ENCODE peak calls at places on chromosomes 4 and X, in ten cellular contexts. One of them, this sample, is unnamed.

GRCh38 chrX:10755477-10756334 is 135.3 kb upstream of the MID1 start:
- DNase-seq in mammary epithelial cell: no peak
- DNase-seq in stimulated activated CD8-positive, alpha-beta memory T cell treated with anti-CD3 and anti-CD28 coated beads, Interleukin-4, amount 100 ng/mL, for 24 hours: no peak
- DNase-seq in left cardiac atrium: no peak
- DNase-seq in brain microvascular endothelial cell: peak; percentile 68
- DNase-seq in AG09319: no peak
- DNase-seq in ELR: peak; percentile 72
- DNase-seq in fibroblast of the aortic adventitia: peak; percentile 86
- DNase-seq in SIG-M5: no peak
- DNase-seq in omental fat pad: no peak
- DNase-seq in this sample: peak; percentile 86

GRCh38 chr4:8906991-8907595 is 35.5 kb upstream of the HMX1 start:
- DNase-seq in SIG-M5: no peak
- DNase-seq in ELR: no peak
- DNase-seq in stimulated activated CD8-positive, alpha-beta memory T cell treated with anti-CD3 and anti-CD28 coated beads, Interleukin-4, amount 100 ng/mL, for 24 hours: no peak
- DNase-seq in AG09319: no peak
- DNase-seq in mammary epithelial cell: no peak
- DNase-seq in left cardiac atrium: no peak
- DNase-seq in brain microvascular endothelial cell: no peak
- DNase-seq in omental fat pad: no peak
- DNase-seq in fibroblast of the aortic adventitia: no peak
- DNase-seq in this sample: no peak

GRCh38 chr4:1116837-1117236 is 3.5 kb upstream of the RNF212 start:
- DNase-seq in AG09319: no peak
- DNase-seq in fibroblast of the aortic adventitia: peak; percentile 17
- DNase-seq in omental fat pad: no peak
- DNase-seq in SIG-M5: no peak
- DNase-seq in left cardiac atrium: no peak
- DNase-seq in stimulated activated CD8-positive, alpha-beta memory T cell treated with anti-CD3 and anti-CD28 coated beads, Interleukin-4, amount 100 ng/mL, for 24 hours: no peak
- DNase-seq in brain microvascular endothelial cell: no peak
- DNase-seq in mammary epithelial cell: no peak
- DNase-seq in ELR: no peak
- DNase-seq in this sample: peak; percentile 24

GRCh38 chrX:117768861-117769604 is 347.6 kb downstream of the KLHL13 start:
- DNase-seq in stimulated activated CD8-positive, alpha-beta memory T cell treated with anti-CD3 and anti-CD28 coated beads, Interleukin-4, amount 100 ng/mL, for 24 hours: no peak
- DNase-seq in mammary epithelial cell: no peak
- DNase-seq in omental fat pad: no peak
- DNase-seq in left cardiac atrium: no peak
- DNase-seq in SIG-M5: no peak
- DNase-seq in brain microvascular endothelial cell: no peak
- DNase-seq in fibroblast of the aortic adventitia: no peak
- DNase-seq in AG09319: no peak
- DNase-seq in ELR: no peak
- DNase-seq in this sample: no peak

GRCh38 chr4:19614171-19614570 is 637.5 kb upstream of the SLIT2 start:
- DNase-seq in left cardiac atrium: no peak
- DNase-seq in brain microvascular endothelial cell: no peak
- DNase-seq in stimulated activated CD8-positive, alpha-beta memory T cell treated with anti-CD3 and anti-CD28 coated beads, Interleukin-4, amount 100 ng/mL, for 24 hours: no peak
- DNase-seq in mammary epithelial cell: peak; percentile 32
- DNase-seq in SIG-M5: no peak
- DNase-seq in fibroblast of the aortic adventitia: peak; percentile 51
- DNase-seq in ELR: no peak
- DNase-seq in omental fat pad: no peak
- DNase-seq in AG09319: no peak
- DNase-seq in this sample: no peak

GRCh38 chr4:146643812-146644401 is 5.2 kb downstream of the POU4F2 start:
- DNase-seq in left cardiac atrium: no peak
- DNase-seq in omental fat pad: no peak
- DNase-seq in fibroblast of the aortic adventitia: peak; percentile 40
- DNase-seq in mammary epithelial cell: peak; percentile 15
- DNase-seq in SIG-M5: no peak
- DNase-seq in brain microvascular endothelial cell: no peak
- DNase-seq in ELR: peak; percentile 46
- DNase-seq in AG09319: no peak
- DNase-seq in stimulated activated CD8-positive, alpha-beta memory T cell treated with anti-CD3 and anti-CD28 coated beads, Interleukin-4, amount 100 ng/mL, for 24 hours: no peak
- DNase-seq in this sample: no peak

GRCh38 chr4:88196523-88197185 is 38.2 kb upstream of the ABCG2 start:
- DNase-seq in AG09319: no peak
- DNase-seq in SIG-M5: no peak
- DNase-seq in mammary epithelial cell: no peak
- DNase-seq in brain microvascular endothelial cell: no peak
- DNase-seq in omental fat pad: no peak
- DNase-seq in left cardiac atrium: no peak
- DNase-seq in fibroblast of the aortic adventitia: no peak
- DNase-seq in stimulated activated CD8-positive, alpha-beta memory T cell treated with anti-CD3 and anti-CD28 coated beads, Interleukin-4, amount 100 ng/mL, for 24 hours: no peak
- DNase-seq in ELR: no peak
- DNase-seq in this sample: no peak

GRCh38 chrX:574355-574754 is 56.2 kb upstream of the SHOX start:
- DNase-seq in mammary epithelial cell: no peak
- DNase-seq in omental fat pad: no peak
- DNase-seq in AG09319: no peak
- DNase-seq in stimulated activated CD8-positive, alpha-beta memory T cell treated with anti-CD3 and anti-CD28 coated beads, Interleukin-4, amount 100 ng/mL, for 24 hours: no peak
- DNase-seq in fibroblast of the aortic adventitia: no peak
- DNase-seq in ELR: no peak
- DNase-seq in left cardiac atrium: no peak
- DNase-seq in SIG-M5: no peak
- DNase-seq in brain microvascular endothelial cell: no peak
- DNase-seq in this sample: no peak

GRCh38 chr4:66266035-66266434 is 595.7 kb upstream of the EPHA5 start:
- DNase-seq in brain microvascular endothelial cell: no peak
- DNase-seq in left cardiac atrium: peak; percentile 8
- DNase-seq in omental fat pad: no peak
- DNase-seq in ELR: no peak
- DNase-seq in stimulated activated CD8-positive, alpha-beta memory T cell treated with anti-CD3 and anti-CD28 coated beads, Interleukin-4, amount 100 ng/mL, for 24 hours: no peak
- DNase-seq in fibroblast of the aortic adventitia: no peak
- DNase-seq in mammary epithelial cell: no peak
- DNase-seq in AG09319: no peak
- DNase-seq in SIG-M5: no peak
- DNase-seq in this sample: no peak

GRCh38 chr4:7817877-7818675 is 121.6 kb downstream of the AFAP1 start:
- DNase-seq in SIG-M5: no peak
- DNase-seq in mammary epithelial cell: no peak
- DNase-seq in left cardiac atrium: peak; percentile 60
- DNase-seq in ELR: no peak
- DNase-seq in fibroblast of the aortic adventitia: peak; percentile 63
- DNase-seq in stimulated activated CD8-positive, alpha-beta memory T cell treated with anti-CD3 and anti-CD28 coated beads, Interleukin-4, amount 100 ng/mL, for 24 hours: no peak
- DNase-seq in brain microvascular endothelial cell: peak; percentile 51
- DNase-seq in AG09319: no peak
- DNase-seq in omental fat pad: no peak
- DNase-seq in this sample: no peak

GRCh38 chrX:81121513-81122363 is 80.0 kb downstream of the HMGN5 start:
- DNase-seq in mammary epithelial cell: peak; percentile 89
- DNase-seq in AG09319: peak; percentile 64
- DNase-seq in SIG-M5: peak; percentile 71
- DNase-seq in stimulated activated CD8-positive, alpha-beta memory T cell treated with anti-CD3 and anti-CD28 coated beads, Interleukin-4, amount 100 ng/mL, for 24 hours: peak; percentile 74
- DNase-seq in fibroblast of the aortic adventitia: peak; percentile 93
- DNase-seq in brain microvascular endothelial cell: peak; percentile 95
- DNase-seq in left cardiac atrium: peak; percentile 88
- DNase-seq in ELR: peak; percentile 90
- DNase-seq in omental fat pad: peak; percentile 72
- DNase-seq in this sample: peak; percentile 1

GRCh38 chr4:8323947-8324555 is 54.5 kb downstream of the HTRA3 start:
- DNase-seq in stimulated activated CD8-positive, alpha-beta memory T cell treated with anti-CD3 and anti-CD28 coated beads, Interleukin-4, amount 100 ng/mL, for 24 hours: no peak
- DNase-seq in brain microvascular endothelial cell: no peak
- DNase-seq in ELR: no peak
- DNase-seq in AG09319: no peak
- DNase-seq in mammary epithelial cell: peak; percentile 72
- DNase-seq in SIG-M5: no peak
- DNase-seq in left cardiac atrium: no peak
- DNase-seq in fibroblast of the aortic adventitia: no peak
- DNase-seq in omental fat pad: no peak
- DNase-seq in this sample: no peak

GRCh38 chr4:112031712-112032328 is 113.4 kb upstream of the FAM241A start:
- DNase-seq in AG09319: peak; percentile 22
- DNase-seq in brain microvascular endothelial cell: peak; percentile 32
- DNase-seq in omental fat pad: no peak
- DNase-seq in mammary epithelial cell: peak; percentile 31
- DNase-seq in SIG-M5: no peak
- DNase-seq in left cardiac atrium: no peak
- DNase-seq in stimulated activated CD8-positive, alpha-beta memory T cell treated with anti-CD3 and anti-CD28 coated beads, Interleukin-4, amount 100 ng/mL, for 24 hours: no peak
- DNase-seq in fibroblast of the aortic adventitia: peak; percentile 79
- DNase-seq in ELR: peak; percentile 77
- DNase-seq in this sample: peak; percentile 8

GRCh38 chr4:73777612-73778011 is 37.2 kb downstream of the CXCL8 start:
- DNase-seq in omental fat pad: no peak
- DNase-seq in fibroblast of the aortic adventitia: peak; percentile 25
- DNase-seq in stimulated activated CD8-positive, alpha-beta memory T cell treated with anti-CD3 and anti-CD28 coated beads, Interleukin-4, amount 100 ng/mL, for 24 hours: no peak
- DNase-seq in brain microvascular endothelial cell: peak; percentile 24
- DNase-seq in AG09319: no peak
- DNase-seq in left cardiac atrium: no peak
- DNase-seq in SIG-M5: no peak
- DNase-seq in ELR: peak; percentile 53
- DNase-seq in mammary epithelial cell: peak; percentile 14
- DNase-seq in this sample: peak; percentile 11

GRCh38 chr4:25013756-25014737 is 16.7 kb downstream of the LGI2 start:
- DNase-seq in fibroblast of the aortic adventitia: no peak
- DNase-seq in omental fat pad: no peak
- DNase-seq in mammary epithelial cell: no peak
- DNase-seq in ELR: no peak
- DNase-seq in AG09319: no peak
- DNase-seq in left cardiac atrium: no peak
- DNase-seq in SIG-M5: no peak
- DNase-seq in brain microvascular endothelial cell: no peak
- DNase-seq in stimulated activated CD8-positive, alpha-beta memory T cell treated with anti-CD3 and anti-CD28 coated beads, Interleukin-4, amount 100 ng/mL, for 24 hours: no peak
- DNase-seq in this sample: no peak

GRCh38 chr4:53997901-53998300 is 66.5 kb downstream of the CHIC2 start:
- DNase-seq in AG09319: no peak
- DNase-seq in SIG-M5: no peak
- DNase-seq in fibroblast of the aortic adventitia: peak; percentile 43
- DNase-seq in stimulated activated CD8-positive, alpha-beta memory T cell treated with anti-CD3 and anti-CD28 coated beads, Interleukin-4, amount 100 ng/mL, for 24 hours: no peak
- DNase-seq in mammary epithelial cell: no peak
- DNase-seq in ELR: no peak
- DNase-seq in omental fat pad: no peak
- DNase-seq in left cardiac atrium: no peak
- DNase-seq in brain microvascular endothelial cell: no peak
- DNase-seq in this sample: no peak

GRCh38 chr4:5033266-5033945 is 14.1 kb upstream of the CYTL1 start:
- DNase-seq in left cardiac atrium: peak; percentile 58
- DNase-seq in fibroblast of the aortic adventitia: peak; percentile 57
- DNase-seq in omental fat pad: no peak
- DNase-seq in brain microvascular endothelial cell: no peak
- DNase-seq in ELR: peak; percentile 10
- DNase-seq in mammary epithelial cell: no peak
- DNase-seq in stimulated activated CD8-positive, alpha-beta memory T cell treated with anti-CD3 and anti-CD28 coated beads, Interleukin-4, amount 100 ng/mL, for 24 hours: no peak
- DNase-seq in SIG-M5: no peak
- DNase-seq in AG09319: no peak
- DNase-seq in this sample: no peak

GRCh38 chr4:107794001-107794400 is 30.7 kb upstream of the SGMS2 start:
- DNase-seq in AG09319: no peak
- DNase-seq in stimulated activated CD8-positive, alpha-beta memory T cell treated with anti-CD3 and anti-CD28 coated beads, Interleukin-4, amount 100 ng/mL, for 24 hours: no peak
- DNase-seq in fibroblast of the aortic adventitia: no peak
- DNase-seq in SIG-M5: no peak
- DNase-seq in left cardiac atrium: no peak
- DNase-seq in ELR: no peak
- DNase-seq in brain microvascular endothelial cell: no peak
- DNase-seq in mammary epithelial cell: no peak
- DNase-seq in omental fat pad: no peak
- DNase-seq in this sample: no peak

GRCh38 chr4:182318256-182318655 is 75.1 kb downstream of the TENM3 start:
- DNase-seq in ELR: no peak
- DNase-seq in mammary epithelial cell: no peak
- DNase-seq in stimulated activated CD8-positive, alpha-beta memory T cell treated with anti-CD3 and anti-CD28 coated beads, Interleukin-4, amount 100 ng/mL, for 24 hours: no peak
- DNase-seq in brain microvascular endothelial cell: no peak
- DNase-seq in left cardiac atrium: no peak
- DNase-seq in fibroblast of the aortic adventitia: peak; percentile 22
- DNase-seq in AG09319: no peak
- DNase-seq in SIG-M5: no peak
- DNase-seq in omental fat pad: no peak
- DNase-seq in this sample: no peak

GRCh38 chrX:132068405-132068804 is 45.3 kb downstream of the STK26 start:
- DNase-seq in ELR: no peak
- DNase-seq in brain microvascular endothelial cell: no peak
- DNase-seq in mammary epithelial cell: peak; percentile 32
- DNase-seq in AG09319: no peak
- DNase-seq in stimulated activated CD8-positive, alpha-beta memory T cell treated with anti-CD3 and anti-CD28 coated beads, Interleukin-4, amount 100 ng/mL, for 24 hours: no peak
- DNase-seq in SIG-M5: no peak
- DNase-seq in fibroblast of the aortic adventitia: no peak
- DNase-seq in left cardiac atrium: no peak
- DNase-seq in omental fat pad: no peak
- DNase-seq in this sample: peak; percentile 12

GRCh38 chr4:134722306-134722705 is 520.7 kb upstream of the PABPC4L start:
- DNase-seq in fibroblast of the aortic adventitia: no peak
- DNase-seq in mammary epithelial cell: no peak
- DNase-seq in brain microvascular endothelial cell: no peak
- DNase-seq in omental fat pad: no peak
- DNase-seq in left cardiac atrium: no peak
- DNase-seq in stimulated activated CD8-positive, alpha-beta memory T cell treated with anti-CD3 and anti-CD28 coated beads, Interleukin-4, amount 100 ng/mL, for 24 hours: no peak
- DNase-seq in ELR: no peak
- DNase-seq in AG09319: no peak
- DNase-seq in SIG-M5: no peak
- DNase-seq in this sample: no peak

GRCh38 chr4:183191630-183192029 is 92.6 kb downstream of the WWC2 start:
- DNase-seq in left cardiac atrium: no peak
- DNase-seq in SIG-M5: no peak
- DNase-seq in ELR: no peak
- DNase-seq in mammary epithelial cell: no peak
- DNase-seq in fibroblast of the aortic adventitia: no peak
- DNase-seq in stimulated activated CD8-positive, alpha-beta memory T cell treated with anti-CD3 and anti-CD28 coated beads, Interleukin-4, amount 100 ng/mL, for 24 hours: no peak
- DNase-seq in omental fat pad: no peak
- DNase-seq in AG09319: no peak
- DNase-seq in brain microvascular endothelial cell: no peak
- DNase-seq in this sample: no peak

GRCh38 chrX:68433155-68433980 is at the start of gene OPHN1:
- DNase-seq in mammary epithelial cell: peak; percentile 84
- DNase-seq in stimulated activated CD8-positive, alpha-beta memory T cell treated with anti-CD3 and anti-CD28 coated beads, Interleukin-4, amount 100 ng/mL, for 24 hours: no peak
- DNase-seq in omental fat pad: peak; percentile 27
- DNase-seq in AG09319: no peak
- DNase-seq in SIG-M5: no peak
- DNase-seq in ELR: peak; percentile 87
- DNase-seq in brain microvascular endothelial cell: peak; percentile 69
- DNase-seq in left cardiac atrium: peak; percentile 80
- DNase-seq in fibroblast of the aortic adventitia: peak; percentile 79
- DNase-seq in this sample: peak; percentile 87

GRCh38 chr4:147085796-147086195 is 140.1 kb upstream of the TTC29 start:
- DNase-seq in fibroblast of the aortic adventitia: no peak
- DNase-seq in mammary epithelial cell: no peak
- DNase-seq in SIG-M5: no peak
- DNase-seq in omental fat pad: no peak
- DNase-seq in ELR: no peak
- DNase-seq in AG09319: no peak
- DNase-seq in stimulated activated CD8-positive, alpha-beta memory T cell treated with anti-CD3 and anti-CD28 coated beads, Interleukin-4, amount 100 ng/mL, for 24 hours: no peak
- DNase-seq in left cardiac atrium: no peak
- DNase-seq in brain microvascular endothelial cell: no peak
- DNase-seq in this sample: no peak

GRCh38 chr4:24394041-24394440 is 190.3 kb downstream of the DHX15 start:
- DNase-seq in fibroblast of the aortic adventitia: no peak
- DNase-seq in ELR: peak; percentile 61
- DNase-seq in omental fat pad: no peak
- DNase-seq in AG09319: no peak
- DNase-seq in SIG-M5: no peak
- DNase-seq in mammary epithelial cell: no peak
- DNase-seq in brain microvascular endothelial cell: no peak
- DNase-seq in left cardiac atrium: no peak
- DNase-seq in stimulated activated CD8-positive, alpha-beta memory T cell treated with anti-CD3 and anti-CD28 coated beads, Interleukin-4, amount 100 ng/mL, for 24 hours: no peak
- DNase-seq in this sample: peak; percentile 74

GRCh38 chr4:75908555-75908954 is 6.3 kb upstream of the PPEF2 start:
- DNase-seq in ELR: no peak
- DNase-seq in SIG-M5: no peak
- DNase-seq in brain microvascular endothelial cell: no peak
- DNase-seq in AG09319: no peak
- DNase-seq in stimulated activated CD8-positive, alpha-beta memory T cell treated with anti-CD3 and anti-CD28 coated beads, Interleukin-4, amount 100 ng/mL, for 24 hours: no peak
- DNase-seq in left cardiac atrium: no peak
- DNase-seq in mammary epithelial cell: no peak
- DNase-seq in omental fat pad: no peak
- DNase-seq in fibroblast of the aortic adventitia: peak; percentile 12
- DNase-seq in this sample: no peak

This sample was measured in NCI-H226.